ENCODE peak calls at places on chromosome 3, in four cellular contexts. S, N, Q and P are unnamed samples. For H3K36me3, the result is how much of the 10 kb centered on the place peaks cover.

GRCh38 chr3:23928525-23928924 is 11.6 kb downstream of the RPL15 start:
- DNase-seq in S (no peak), N (no peak), Q (no peak), P (no peak)

GRCh38 chr3:67526246-67526645 is 128.2 kb downstream of the SUCLG2 start:
- DNase-seq in S (no peak), N (no peak), Q (no peak), P (no peak)

GRCh38 chr3:156480949-156481348 is 74.0 kb downstream of the SSR3 start:
- DNase-seq in S (no peak), N (no peak), Q (no peak), P (no peak)

GRCh38 chr3:10964537-10965167 is 27.9 kb upstream of the SLC6A1 start:
- DNase-seq in S (no peak), N (no peak), Q (peak), P (peak)

GRCh38 chr3:24299801-24300626 is 194.6 kb downstream of the THRB start:
- DNase-seq in S (no peak), N (no peak), Q (no peak), P (no peak)

GRCh38 chr3:122621112-122621511 is 43.7 kb downstream of the PARP15 start:
- DNase-seq in S (no peak), N (peak), Q (no peak), P (no peak)

GRCh38 chr3:74267583-74268184 is 346.8 kb downstream of the CNTN3 start:
- DNase-seq in S (no peak), N (peak), Q (peak), P (no peak)

GRCh38 chr3:81279481-81280273 is 481.8 kb downstream of the GBE1 start:
- DNase-seq in S (no peak), N (no peak), Q (no peak), P (no peak)

GRCh38 chr3:69248394-69248793 is 126.0 kb upstream of the LMOD3 start:
- DNase-seq in S (no peak), N (no peak), Q (no peak), P (no peak)

GRCh38 chr3:17799312-17799711 is 56.9 kb upstream of the TBC1D5 start:
- DNase-seq in S (no peak), N (no peak), Q (no peak), P (no peak)

GRCh38 chr3:186959029-186959624 is 28.8 kb downstream of the ST6GAL1 start:
- DNase-seq in S (no peak), N (peak), Q (no peak), P (no peak)

GRCh38 chr3:187079090-187080022 is 59.9 kb downstream of the RPL39L start:
- DNase-seq in S (no peak), N (no peak), Q (no peak), P (no peak)

GRCh38 chr3:177062052-177062732 is 135.1 kb downstream of the TBL1XR1 start:
- DNase-seq in S (no peak), N (no peak), Q (no peak), P (no peak)

GRCh38 chr3:24595801-24596200 is 101.2 kb upstream of the THRB start:
- DNase-seq in S (no peak), N (no peak), Q (no peak), P (no peak)

GRCh38 chr3:137641879-137642278 is 122.2 kb upstream of the SOX14 start:
- DNase-seq in S (no peak), N (no peak), Q (no peak), P (no peak)

GRCh38 chr3:66411436-66411835 is 89.4 kb downstream of the LRIG1 start:
- DNase-seq in S (no peak), N (no peak), Q (no peak), P (no peak)

GRCh38 chr3:151265866-151266265 is 12.5 kb downstream of the P2RY14 start:
- DNase-seq in S (no peak), N (peak), Q (no peak), P (peak)

GRCh38 chr3:9791127-9791526 is 1.1 kb downstream of the TADA3 start:
- DNase-seq in S (no peak), N (no peak), Q (no peak), P (no peak)

GRCh38 chr3:61704807-61705206 is 143.4 kb downstream of the PTPRG start:
- DNase-seq in S (no peak), N (no peak), Q (no peak), P (peak)

GRCh38 chr3:110391640-110392395 is 679.8 kb upstream of the NECTIN3 start:
- DNase-seq in S (no peak), N (no peak), Q (no peak), P (no peak)

GRCh38 chr3:60617188-60617587 is 634.1 kb downstream of the FHIT start:
- DNase-seq in S (no peak), N (no peak), Q (no peak), P (no peak)

GRCh38 chr3:72247645-72248388 is 462.9 kb upstream of the PROK2 start:
- DNase-seq in S (no peak), N (no peak), Q (no peak), P (no peak)

GRCh38 chr3:178537123-178537754 is 1.0 kb downstream of the KCNMB2 start:
- DNase-seq in S (no peak), N (no peak), Q (no peak), P (peak)

GRCh38 chr3:28791713-28792255 is 443.2 kb upstream of the AZI2 start:
- DNase-seq in S (no peak), N (no peak), Q (no peak), P (no peak)

GRCh38 chr3:127097516-127097915 is 95.4 kb upstream of the PRR23E start:
- DNase-seq in S (no peak), N (no peak), Q (no peak), P (no peak)

GRCh38 chr3:197183582-197183981 is 114.8 kb downstream of the DLG1 start:
- DNase-seq in S (no peak), N (peak), Q (no peak), P (no peak)

GRCh38 chr3:187370051-187370450 is 1.9 kb downstream of the RTP4 start:
- DNase-seq in S (no peak), N (no peak), Q (no peak), P (no peak)

GRCh38 chr3:81726735-81727134 is 34.7 kb downstream of the GBE1 start:
- DNase-seq in S (no peak), N (no peak), Q (no peak), P (no peak)

GRCh38 chr3:41565003-41565402 is 365.7 kb downstream of the CTNNB1 start:
- DNase-seq in S (no peak), N (no peak), Q (no peak), P (no peak)

GRCh38 chr3:178169421-178169820 is 366.8 kb upstream of the KCNMB2 start:
- DNase-seq in S (no peak), N (no peak), Q (no peak), P (no peak)

GRCh38 chr3:32401141-32401540 is 9.5 kb downstream of the CMTM7 start:
- DNase-seq in S (no peak), N (no peak), Q (no peak), P (no peak)

GRCh38 chr3:110685630-110686029 is 386.0 kb upstream of the NECTIN3 start:
- DNase-seq in S (no peak), N (no peak), Q (no peak), P (no peak)

GRCh38 chr3:51704511-51704950 is 2.3 kb upstream of the GRM2 start:
- DNase-seq in S (no peak), N (no peak), Q (no peak), P (no peak)
- H3K36me3 ChIP-seq in S (under half), N (under half), Q (half or more), P (under half)

GRCh38 chr3:123986427-123986826 is 5.5 kb downstream of the ROPN1 start:
- DNase-seq in S (no peak), N (no peak), Q (no peak), P (no peak)
- H3K36me3 ChIP-seq in S (under half), N (under half), Q (under half), P (under half)

DNA sequence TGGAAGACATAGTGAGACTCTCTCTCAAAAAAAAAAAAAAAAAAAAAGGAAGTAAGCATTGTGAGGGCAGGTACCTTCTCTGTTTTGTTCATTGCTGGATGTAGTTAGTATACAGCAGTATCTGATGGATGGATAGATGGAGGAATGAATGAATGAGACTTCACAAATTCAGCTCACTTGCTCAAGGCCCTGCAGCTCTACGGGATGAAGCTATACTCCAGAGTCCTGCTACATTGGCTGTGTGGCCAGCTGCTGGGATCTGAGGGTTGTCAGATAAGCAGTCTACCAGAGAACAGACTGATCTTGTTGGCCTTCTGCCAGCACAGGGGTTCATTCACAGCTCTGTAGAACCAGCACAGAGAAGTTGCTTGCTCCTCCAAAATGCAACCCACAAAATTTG is 35.0 kb downstream of the MLH1 start:
- DNase-seq in S (no peak), N (no peak), Q (no peak), P (no peak)
- H3K36me3 ChIP-seq in S (under half), N (half or more), Q (half or more), P (under half)

GRCh38 chr3:196050597-196050996 is 31.3 kb downstream of the TFRC start:
- DNase-seq in S (no peak), N (no peak), Q (no peak), P (no peak)
- H3K36me3 ChIP-seq in S (under half), N (half or more), Q (half or more), P (under half)

DNA sequence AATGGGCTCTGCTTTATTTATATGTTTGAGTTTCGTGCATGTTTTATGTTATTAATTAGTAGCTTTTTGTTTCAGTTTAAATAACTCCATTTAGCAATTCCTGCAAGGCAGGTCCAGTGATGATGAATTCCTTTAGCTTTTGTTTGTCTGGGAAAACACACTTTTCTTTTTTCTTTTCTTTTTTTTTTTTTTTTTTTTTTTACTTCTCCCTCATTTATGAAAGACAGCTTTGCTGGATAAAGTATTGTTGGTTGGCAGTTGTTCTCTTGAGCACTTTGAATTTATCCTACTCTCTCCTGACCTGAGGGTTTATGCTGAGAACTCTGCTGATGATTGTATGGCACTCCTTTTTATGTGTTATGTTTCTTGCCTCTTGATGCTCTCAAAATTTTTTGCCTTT is 35.7 kb downstream of the TMEM39A start:
- DNase-seq in S (no peak), N (no peak), Q (no peak), P (no peak)
- H3K36me3 ChIP-seq in S (under half), N (half or more), Q (under half), P (under half)

GRCh38 chr3:57268416-57268815 is 24.1 kb downstream of the ASB14 start:
- DNase-seq in S (no peak), N (no peak), Q (no peak), P (no peak)
- H3K36me3 ChIP-seq in S (under half), N (half or more), Q (half or more), P (under half)

GRCh38 chr3:115038831-115039230 is 108.3 kb downstream of the ZBTB20 start:
- DNase-seq in S (no peak), N (no peak), Q (no peak), P (no peak)

GRCh38 chr3:115040673-115041286 is 106.3 kb downstream of the ZBTB20 start:
- DNase-seq in S (peak), N (peak), Q (peak), P (peak)

DNA sequence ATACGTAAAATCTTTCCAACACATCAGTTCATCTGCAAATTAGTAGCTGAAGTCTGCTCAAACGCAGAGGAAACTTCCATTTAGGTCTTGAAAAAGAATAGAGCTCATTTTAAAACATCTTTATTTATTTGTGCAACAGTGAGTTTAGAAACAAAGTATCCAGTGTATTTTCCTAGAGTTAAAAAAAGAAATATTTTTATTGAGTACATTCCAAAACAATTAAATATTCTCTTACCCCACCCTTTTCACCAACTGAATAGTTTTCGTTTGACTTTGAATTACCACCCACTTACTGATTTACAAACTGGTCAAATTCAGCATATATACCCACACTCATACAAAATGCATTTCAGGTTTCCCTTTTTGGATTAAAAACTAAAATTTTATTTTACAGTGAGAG is 104.7 kb downstream of the ZBTB20 start:
- DNase-seq in S (no peak), N (no peak), Q (no peak), P (no peak)
- H3K36me3 ChIP-seq in S (under half), N (under half), Q (under half), P (under half)

GRCh38 chr3:138950701-138951100 is 3.7 kb downstream of the FOXL2NB start:
- DNase-seq in S (no peak), N (no peak), Q (no peak), P (no peak)
- H3K36me3 ChIP-seq in S (under half), N (under half), Q (under half), P (under half)

GRCh38 chr3:128413003-128413370 is 53.7 kb downstream of the DNAJB8 start:
- DNase-seq in S (no peak), N (no peak), Q (no peak), P (no peak)
- H3K36me3 ChIP-seq in S (under half), N (under half), Q (under half), P (under half)